ENCODE peak calls at places on chromosomes 5 and 9, in five cellular contexts. One of them, this sample, is unnamed.

GRCh38 chr5:103943243-103943642 is 380.7 kb upstream of the NUDT12 start:
- DNase-seq in omental fat pad: no peak
- DNase-seq in RPMI7951: no peak
- DNase-seq in NCI-H1105 treated with DMSO at 0.1 percent for 48 hours: no peak
- DNase-seq in cardiac fibroblast: no peak
- DNase-seq in this sample: no peak

GRCh38 chr5:127031147-127031862 is 947 bp upstream of the MARCHF3 start:
- DNase-seq in RPMI7951: peak; percentile 15
- DNase-seq in cardiac fibroblast: no peak
- DNase-seq in NCI-H1105 treated with DMSO at 0.1 percent for 48 hours: no peak
- DNase-seq in omental fat pad: no peak
- DNase-seq in this sample: no peak

GRCh38 chr5:43647789-43648188 is 44.8 kb downstream of the NNT start:
- DNase-seq in NCI-H1105 treated with DMSO at 0.1 percent for 48 hours: no peak
- DNase-seq in cardiac fibroblast: no peak
- DNase-seq in RPMI7951: no peak
- DNase-seq in omental fat pad: no peak
- DNase-seq in this sample: no peak

GRCh38 chr9:38339087-38339486 is 53.4 kb upstream of the ALDH1B1 start:
- DNase-seq in omental fat pad: no peak
- DNase-seq in NCI-H1105 treated with DMSO at 0.1 percent for 48 hours: no peak
- DNase-seq in RPMI7951: peak; percentile 93
- DNase-seq in cardiac fibroblast: peak; percentile 56
- DNase-seq in this sample: no peak

GRCh38 chr5:420632-421286 is 22.2 kb upstream of the EXOC3 start:
- DNase-seq in omental fat pad: no peak
- DNase-seq in cardiac fibroblast: no peak
- DNase-seq in RPMI7951: no peak
- DNase-seq in NCI-H1105 treated with DMSO at 0.1 percent for 48 hours: no peak
- DNase-seq in this sample: no peak

GRCh38 chr9:70639853-70640814 is 225.7 kb upstream of the KLF9 start:
- DNase-seq in NCI-H1105 treated with DMSO at 0.1 percent for 48 hours: peak; percentile 42
- DNase-seq in RPMI7951: peak; percentile 43
- DNase-seq in omental fat pad: no peak
- DNase-seq in cardiac fibroblast: peak; percentile 82
- DNase-seq in this sample: peak; percentile 7

GRCh38 chr9:121686930-121687541 is 35.6 kb downstream of the DAB2IP start:
- DNase-seq in RPMI7951: peak; percentile 50
- DNase-seq in omental fat pad: peak; percentile 88
- DNase-seq in NCI-H1105 treated with DMSO at 0.1 percent for 48 hours: peak; percentile 28
- DNase-seq in cardiac fibroblast: peak; percentile 78
- DNase-seq in this sample: no peak

GRCh38 chr5:157877821-157878220 is 18.9 kb upstream of the CLINT1 start:
- DNase-seq in omental fat pad: no peak
- DNase-seq in NCI-H1105 treated with DMSO at 0.1 percent for 48 hours: no peak
- DNase-seq in RPMI7951: no peak
- DNase-seq in cardiac fibroblast: no peak
- DNase-seq in this sample: no peak

GRCh38 chr9:130458804-130459067 is 14.0 kb downstream of the ASS1 start:
- DNase-seq in omental fat pad: no peak
- DNase-seq in RPMI7951: no peak
- DNase-seq in cardiac fibroblast: no peak
- DNase-seq in NCI-H1105 treated with DMSO at 0.1 percent for 48 hours: no peak
- DNase-seq in this sample: no peak

GRCh38 chr9:21155501-21155900 is 11.0 kb downstream of the IFNA21 start:
- DNase-seq in NCI-H1105 treated with DMSO at 0.1 percent for 48 hours: no peak
- DNase-seq in omental fat pad: no peak
- DNase-seq in cardiac fibroblast: peak; percentile 55
- DNase-seq in RPMI7951: peak; percentile 14
- DNase-seq in this sample: no peak

GRCh38 chr9:92721548-92721947 is 43.1 kb downstream of the BICD2 start:
- DNase-seq in RPMI7951: no peak
- DNase-seq in omental fat pad: no peak
- DNase-seq in NCI-H1105 treated with DMSO at 0.1 percent for 48 hours: no peak
- DNase-seq in cardiac fibroblast: no peak
- DNase-seq in this sample: no peak

GRCh38 chr5:178216088-178216534 is 11.8 kb downstream of the HNRNPAB start:
- DNase-seq in cardiac fibroblast: no peak
- DNase-seq in RPMI7951: no peak
- DNase-seq in omental fat pad: no peak
- DNase-seq in NCI-H1105 treated with DMSO at 0.1 percent for 48 hours: no peak
- DNase-seq in this sample: no peak

GRCh38 chr9:98253563-98253962 is 1.9 kb downstream of the TBC1D2 start:
- DNase-seq in omental fat pad: no peak
- DNase-seq in NCI-H1105 treated with DMSO at 0.1 percent for 48 hours: no peak
- DNase-seq in RPMI7951: no peak
- DNase-seq in cardiac fibroblast: no peak
- DNase-seq in this sample: no peak

GRCh38 chr9:137156567-137157375 is 13.1 kb downstream of the LRRC26 start:
- DNase-seq in cardiac fibroblast: peak; percentile 58
- DNase-seq in NCI-H1105 treated with DMSO at 0.1 percent for 48 hours: no peak
- DNase-seq in RPMI7951: peak; percentile 26
- DNase-seq in omental fat pad: no peak
- DNase-seq in this sample: no peak

GRCh38 chr5:148820778-148821395 is 5.5 kb upstream of the ADRB2 start:
- DNase-seq in cardiac fibroblast: peak; percentile 67
- DNase-seq in omental fat pad: no peak
- DNase-seq in RPMI7951: peak; percentile 26
- DNase-seq in NCI-H1105 treated with DMSO at 0.1 percent for 48 hours: peak; percentile 9
- DNase-seq in this sample: no peak

GRCh38 chr5:73624888-73625287 is 1.1 kb upstream of the ARHGEF28 start:
- DNase-seq in cardiac fibroblast: no peak
- DNase-seq in RPMI7951: no peak
- DNase-seq in NCI-H1105 treated with DMSO at 0.1 percent for 48 hours: no peak
- DNase-seq in omental fat pad: no peak
- DNase-seq in this sample: no peak

GRCh38 chr9:37870081-37870798 is 33.7 kb downstream of the SLC25A51 start:
- DNase-seq in NCI-H1105 treated with DMSO at 0.1 percent for 48 hours: no peak
- DNase-seq in RPMI7951: no peak
- DNase-seq in cardiac fibroblast: no peak
- DNase-seq in omental fat pad: no peak
- DNase-seq in this sample: no peak

GRCh38 chr9:110126986-110127864 is 80.7 kb downstream of the C9orf152 start:
- DNase-seq in NCI-H1105 treated with DMSO at 0.1 percent for 48 hours: no peak
- DNase-seq in cardiac fibroblast: peak; percentile 86
- DNase-seq in RPMI7951: peak; percentile 97
- DNase-seq in omental fat pad: no peak
- DNase-seq in this sample: peak; percentile 79

GRCh38 chr5:82004511-82004910 is 32.7 kb downstream of the ATG10 start:
- DNase-seq in omental fat pad: no peak
- DNase-seq in NCI-H1105 treated with DMSO at 0.1 percent for 48 hours: no peak
- DNase-seq in cardiac fibroblast: peak; percentile 66
- DNase-seq in RPMI7951: peak; percentile 61
- DNase-seq in this sample: no peak

GRCh38 chr5:130151239-130151638 is 247.0 kb downstream of the CHSY3 start:
- DNase-seq in cardiac fibroblast: no peak
- DNase-seq in NCI-H1105 treated with DMSO at 0.1 percent for 48 hours: no peak
- DNase-seq in omental fat pad: no peak
- DNase-seq in RPMI7951: no peak
- DNase-seq in this sample: no peak

GRCh38 chr5:78813906-78814518 is 165.4 kb upstream of the LHFPL2 start:
- DNase-seq in RPMI7951: no peak
- DNase-seq in cardiac fibroblast: no peak
- DNase-seq in NCI-H1105 treated with DMSO at 0.1 percent for 48 hours: no peak
- DNase-seq in omental fat pad: no peak
- DNase-seq in this sample: no peak

GRCh38 chr5:64883912-64884311 is 115.2 kb downstream of the CWC27 start:
- DNase-seq in omental fat pad: no peak
- DNase-seq in RPMI7951: peak; percentile 1
- DNase-seq in cardiac fibroblast: peak; percentile 30
- DNase-seq in NCI-H1105 treated with DMSO at 0.1 percent for 48 hours: no peak
- DNase-seq in this sample: no peak

GRCh38 chr5:55601209-55601618 is 66.5 kb upstream of the PLPP1 start:
- DNase-seq in omental fat pad: no peak
- DNase-seq in NCI-H1105 treated with DMSO at 0.1 percent for 48 hours: peak; percentile 14
- DNase-seq in cardiac fibroblast: peak; percentile 92
- DNase-seq in RPMI7951: peak; percentile 88
- DNase-seq in this sample: peak; percentile 89

GRCh38 chr9:104907278-104907951 is 20.5 kb downstream of the ABCA1 start:
- DNase-seq in cardiac fibroblast: peak; percentile 89
- DNase-seq in NCI-H1105 treated with DMSO at 0.1 percent for 48 hours: no peak
- DNase-seq in omental fat pad: no peak
- DNase-seq in RPMI7951: peak; percentile 89
- DNase-seq in this sample: peak; percentile 68

GRCh38 chr5:96977228-96977627 is 41.3 kb downstream of the LNPEP start:
- DNase-seq in RPMI7951: no peak
- DNase-seq in omental fat pad: no peak
- DNase-seq in NCI-H1105 treated with DMSO at 0.1 percent for 48 hours: no peak
- DNase-seq in cardiac fibroblast: no peak
- DNase-seq in this sample: no peak

GRCh38 chr9:137638680-137639079 is 19.9 kb downstream of the EHMT1 start:
- DNase-seq in RPMI7951: no peak
- DNase-seq in omental fat pad: no peak
- DNase-seq in cardiac fibroblast: no peak
- DNase-seq in NCI-H1105 treated with DMSO at 0.1 percent for 48 hours: no peak
- DNase-seq in this sample: no peak

GRCh38 chr5:82657036-82657699 is 379.0 kb upstream of the RPS23 start:
- DNase-seq in RPMI7951: no peak
- DNase-seq in NCI-H1105 treated with DMSO at 0.1 percent for 48 hours: no peak
- DNase-seq in cardiac fibroblast: no peak
- DNase-seq in omental fat pad: no peak
- DNase-seq in this sample: no peak

GRCh38 chr9:88746029-88746743 is 211.2 kb downstream of the NXNL2 start:
- DNase-seq in NCI-H1105 treated with DMSO at 0.1 percent for 48 hours: no peak
- DNase-seq in RPMI7951: peak; percentile 86
- DNase-seq in omental fat pad: no peak
- DNase-seq in cardiac fibroblast: peak; percentile 95
- DNase-seq in this sample: peak; percentile 91

GRCh38 chr9:84238652-84239051 is 101.9 kb downstream of the SLC28A3 start:
- DNase-seq in NCI-H1105 treated with DMSO at 0.1 percent for 48 hours: no peak
- DNase-seq in cardiac fibroblast: peak; percentile 27
- DNase-seq in RPMI7951: no peak
- DNase-seq in omental fat pad: no peak
- DNase-seq in this sample: no peak

GRCh38 chr5:116272281-116272941 is 187.6 kb downstream of the COMMD10 start:
- DNase-seq in NCI-H1105 treated with DMSO at 0.1 percent for 48 hours: no peak
- DNase-seq in omental fat pad: no peak
- DNase-seq in cardiac fibroblast: peak; percentile 69
- DNase-seq in RPMI7951: peak; percentile 28
- DNase-seq in this sample: peak; percentile 8

GRCh38 chr5:113188454-113188853 is 211.9 kb downstream of the DCP2 start:
- DNase-seq in cardiac fibroblast: no peak
- DNase-seq in omental fat pad: no peak
- DNase-seq in NCI-H1105 treated with DMSO at 0.1 percent for 48 hours: no peak
- DNase-seq in RPMI7951: no peak
- DNase-seq in this sample: no peak

GRCh38 chr9:100595391-100596199 is 17.7 kb downstream of the CAVIN4 start:
- DNase-seq in cardiac fibroblast: peak; percentile 77
- DNase-seq in omental fat pad: no peak
- DNase-seq in RPMI7951: peak; percentile 64
- DNase-seq in NCI-H1105 treated with DMSO at 0.1 percent for 48 hours: peak; percentile 54
- DNase-seq in this sample: no peak

GRCh38 chr5:78339591-78340450 is 20.6 kb upstream of the SCAMP1 start:
- DNase-seq in RPMI7951: no peak
- DNase-seq in omental fat pad: no peak
- DNase-seq in cardiac fibroblast: no peak
- DNase-seq in NCI-H1105 treated with DMSO at 0.1 percent for 48 hours: no peak
- DNase-seq in this sample: no peak

GRCh38 chr5:158952951-158953350 is 146.8 kb downstream of the EBF1 start:
- DNase-seq in NCI-H1105 treated with DMSO at 0.1 percent for 48 hours: no peak
- DNase-seq in cardiac fibroblast: no peak
- DNase-seq in omental fat pad: no peak
- DNase-seq in RPMI7951: no peak
- DNase-seq in this sample: no peak

GRCh38 chr5:71830626-71831539 is 111.8 kb downstream of the CARTPT start:
- DNase-seq in cardiac fibroblast: peak; percentile 90
- DNase-seq in NCI-H1105 treated with DMSO at 0.1 percent for 48 hours: peak; percentile 63
- DNase-seq in RPMI7951: peak; percentile 87
- DNase-seq in omental fat pad: peak; percentile 38
- DNase-seq in this sample: peak; percentile 81

GRCh38 chr5:141845371-141845821 is 32.8 kb downstream of the PCDH1 start:
- DNase-seq in cardiac fibroblast: no peak
- DNase-seq in omental fat pad: no peak
- DNase-seq in NCI-H1105 treated with DMSO at 0.1 percent for 48 hours: no peak
- DNase-seq in RPMI7951: no peak
- DNase-seq in this sample: no peak

GRCh38 chr9:36401179-36401740 is 1.2 kb upstream of the RNF38 start:
- DNase-seq in omental fat pad: no peak
- DNase-seq in cardiac fibroblast: peak; percentile 80
- DNase-seq in RPMI7951: peak; percentile 74
- DNase-seq in NCI-H1105 treated with DMSO at 0.1 percent for 48 hours: no peak
- DNase-seq in this sample: peak; percentile 40

This sample was measured in skeletal muscle cell.